ENCODE peak calls at places on chromosomes 12 and 14, in nine cellular contexts. T is iris pigment epithelial cell; K is NCI-H187; F is AG04449; H is nephron progenitor cell; R is endothelial cell; Z is SW 1271; N is lower lobe of right lung; O is stimulated activated CD8-positive, alpha-beta memory T cell treated with anti-CD3 and anti-CD28 coated beads, Interleukin-15, amount 100 ng/mL, for 24 hours. S is an unnamed sample.

GRCh38 chr12:32698285-32698684 is 19.2 kb downstream of the DNM1L start:
- DNase-seq in T (no peak), K (no peak), F (no peak), H (no peak), R (no peak), Z (no peak), N (no peak), O (no peak), S (no peak)

GRCh38 chr14:31170411-31170810 is 37.2 kb downstream of the HECTD1 start:
- DNase-seq in T (peak; percentile 30), K (no peak), F (no peak), H (no peak), R (no peak), Z (no peak), N (no peak), O (no peak), S (no peak)

GRCh38 chr12:42273706-42274105 is 35.7 kb upstream of the YAF2 start:
- DNase-seq in T (no peak), K (no peak), F (no peak), H (no peak), R (no peak), Z (no peak), N (no peak), O (no peak), S (no peak)

GRCh38 chr14:105247715-105248367 is 492 bp upstream of the BTBD6 start:
- DNase-seq in T (no peak), K (no peak), F (no peak), H (no peak), R (no peak), Z (no peak), N (peak; percentile 54), O (no peak), S (no peak)

GRCh38 chr12:98592825-98593322 is 612 bp upstream of the SLC25A3 start:
- DNase-seq in T (no peak), K (no peak), F (no peak), H (no peak), R (no peak), Z (no peak), N (no peak), O (no peak), S (peak; percentile 2)

GRCh38 chr12:8033153-8034044 is 883 bp downstream of the FOXJ2 start:
- DNase-seq in T (peak; percentile 30), K (peak; percentile 12), F (no peak), H (peak; percentile 51), R (peak; percentile 42), Z (peak; percentile 58), N (no peak), O (no peak), S (peak; percentile 76)

GRCh38 chr14:70660967-70661871 is 19.5 kb downstream of the TTC9 start:
- DNase-seq in T (no peak), K (no peak), F (no peak), H (no peak), R (no peak), Z (no peak), N (no peak), O (no peak), S (no peak)

GRCh38 chr12:114018669-114019068 is 52.5 kb upstream of the RBM19 start:
- DNase-seq in T (peak; percentile 35), K (no peak), F (no peak), H (no peak), R (no peak), Z (no peak), N (no peak), O (no peak), S (no peak)

GRCh38 chr12:93634416-93634815 is 42.8 kb upstream of the CRADD start:
- DNase-seq in T (peak; percentile 67), K (no peak), F (no peak), H (no peak), R (no peak), Z (no peak), N (no peak), O (no peak), S (no peak)

GRCh38 chr14:89215166-89215940 is 201.7 kb downstream of the FOXN3 start:
- DNase-seq in T (no peak), K (no peak), F (no peak), H (no peak), R (no peak), Z (no peak), N (no peak), O (no peak), S (no peak)

GRCh38 chr12:29879606-29880308 is 96.0 kb upstream of the TMTC1 start:
- DNase-seq in T (no peak), K (no peak), F (no peak), H (no peak), R (no peak), Z (no peak), N (no peak), O (no peak), S (no peak)

GRCh38 chr12:132806857-132807256 is 21.8 kb downstream of the GOLGA3 start:
- DNase-seq in T (no peak), K (no peak), F (no peak), H (no peak), R (no peak), Z (no peak), N (no peak), O (no peak), S (no peak)

GRCh38 chr14:97407701-97408407 is 610.7 kb downstream of the VRK1 start:
- DNase-seq in T (no peak), K (no peak), F (no peak), H (no peak), R (no peak), Z (no peak), N (no peak), O (no peak), S (no peak)

GRCh38 chr12:107091989-107092641 is 1.2 kb downstream of the CRY1 start:
- DNase-seq in T (peak; percentile 96), K (peak; percentile 50), F (peak; percentile 84), H (peak; percentile 26), R (peak; percentile 60), Z (peak; percentile 93), N (no peak), O (no peak), S (peak; percentile 88)